ENCODE peak calls at places on chromosomes 11 and 22, in nine cellular contexts. X is HepG2; O is SK-N-SH treated with all-trans-retinoic acid at 6 μM for 48 hours; J is upper lobe of left lung; A is upper lobe of right lung; L is left colon; M is activated naive CD8-positive, alpha-beta T cell treated with anti-CD3 and anti-CD28 coated beads, Interleukin-2, amount 50 U/mL, for 24 hours; S is left lung; K is thoracic aorta. P is an unnamed sample.
A peak's percentile ranks its signal among the peaks of the same experiment; 100 is the strongest.

GRCh38 chr11:57777969-57778317 is 16.3 kb downstream of the CTNND1 start:
- ATAC-seq in X (peak; percentile 72), O (no peak), J (peak; percentile 3), A (no peak), L (peak; percentile 75), M (no peak), S (peak; percentile 12), K (no peak), P (peak; percentile 10)

GRCh38 chr22:25148149-25148691 is 51.4 kb upstream of the CRYBB3 start:
- ATAC-seq in X (peak; percentile 58), O (peak; percentile 77), J (peak; percentile 35), A (peak; percentile 71), L (peak; percentile 89), M (no peak), S (peak; percentile 59), K (no peak), P (peak; percentile 44)

GRCh38 chr22:33640900-33641299 is 279.4 kb downstream of the LARGE1 start:
- ATAC-seq in X (no peak), O (no peak), J (no peak), A (no peak), L (no peak), M (no peak), S (no peak), K (no peak), P (no peak)

GRCh38 chr11:61881397-61881796 is 9.9 kb downstream of the FADS3 start:
- ATAC-seq in X (no peak), O (no peak), J (no peak), A (no peak), L (no peak), M (no peak), S (no peak), K (no peak), P (peak; percentile 19)

GRCh38 chr22:20654343-20655208 is 119.3 kb upstream of the SERPIND1 start:
- ATAC-seq in X (no peak), O (no peak), J (peak; percentile 50), A (peak; percentile 94), L (no peak), M (no peak), S (peak; percentile 95), K (no peak), P (no peak)

GRCh38 chr11:66542362-66542761 is 3.5 kb downstream of the ZDHHC24 start:
- ATAC-seq in X (no peak), O (no peak), J (no peak), A (no peak), L (no peak), M (no peak), S (no peak), K (no peak), P (no peak)

GRCh38 chr11:9170450-9170849 is 79.1 kb upstream of the SCUBE2 start:
- ATAC-seq in X (no peak), O (peak; percentile 96), J (peak; percentile 48), A (no peak), L (no peak), M (no peak), S (peak; percentile 41), K (no peak), P (no peak)

GRCh38 chr11:95908826-95909225 is 15.1 kb downstream of the MTMR2 start:
- ATAC-seq in X (no peak), O (no peak), J (no peak), A (no peak), L (no peak), M (no peak), S (no peak), K (no peak), P (no peak)

GRCh38 chr11:19800162-19800561 is 87.5 kb downstream of the NAV2 start:
- ATAC-seq in X (no peak), O (peak; percentile 60), J (no peak), A (peak; percentile 32), L (no peak), M (no peak), S (peak; percentile 36), K (no peak), P (no peak)

GRCh38 chr22:50104149-50104548 is 14.3 kb downstream of the MOV10L1 start:
- ATAC-seq in X (no peak), O (peak; percentile 58), J (no peak), A (no peak), L (peak; percentile 43), M (no peak), S (no peak), K (no peak), P (no peak)

GRCh38 chr22:38315801-38316339 is 1.4 kb downstream of the CSNK1E start:
- ATAC-seq in X (no peak), O (no peak), J (no peak), A (no peak), L (no peak), M (no peak), S (no peak), K (no peak), P (no peak)

GRCh38 chr22:49181431-49181830 is 646.2 kb downstream of the BRD1 start:
- ATAC-seq in X (no peak), O (no peak), J (no peak), A (no peak), L (no peak), M (no peak), S (no peak), K (no peak), P (no peak)

GRCh38 chr11:76918941-76919386 is 58.2 kb downstream of the ACER3 start:
- ATAC-seq in X (peak; percentile 57), O (peak; percentile 90), J (peak; percentile 94), A (peak; percentile 84), L (peak; percentile 64), M (no peak), S (peak; percentile 91), K (peak; percentile 63), P (peak; percentile 61)

GRCh38 chr11:12778506-12778905 is 104.3 kb downstream of the TEAD1 start:
- ATAC-seq in X (no peak), O (no peak), J (no peak), A (no peak), L (no peak), M (no peak), S (peak; percentile 10), K (no peak), P (no peak)

GRCh38 chr11:44351006-44351660 is 41.2 kb upstream of the ALX4 start:
- ATAC-seq in X (no peak), O (no peak), J (no peak), A (no peak), L (no peak), M (no peak), S (no peak), K (no peak), P (no peak)

GRCh38 chr11:69382131-69383128 is 88.5 kb downstream of the MYEOV start:
- ATAC-seq in X (no peak), O (no peak), J (peak; percentile 73), A (peak; percentile 16), L (peak; percentile 75), M (no peak), S (peak; percentile 51), K (no peak), P (peak; percentile 51)

GRCh38 chr11:57479925-57480324 is 19.6 kb downstream of the RTN4RL2 start:
- ATAC-seq in X (peak; percentile 2), O (no peak), J (no peak), A (no peak), L (no peak), M (no peak), S (no peak), K (no peak), P (no peak)

GRCh38 chr22:39123811-39124668 is 27.0 kb downstream of the APOBEC3H start:
- ATAC-seq in X (peak; percentile 36), O (no peak), J (no peak), A (peak; percentile 65), L (no peak), M (no peak), S (peak; percentile 23), K (no peak), P (no peak)

GRCh38 chr22:44341431-44342346 is 28.9 kb upstream of the SHISAL1 start:
- ATAC-seq in X (no peak), O (peak; percentile 12), J (peak; percentile 49), A (peak; percentile 53), L (no peak), M (no peak), S (peak; percentile 80), K (no peak), P (peak; percentile 71)

GRCh38 chr22:17741866-17742527 is 32.3 kb downstream of the BID start:
- ATAC-seq in X (peak; percentile 40), O (peak; percentile 24), J (no peak), A (no peak), L (peak; percentile 15), M (no peak), S (no peak), K (no peak), P (no peak)

GRCh38 chr11:93529707-93530467 is 13.3 kb downstream of the SMCO4 start:
- ATAC-seq in X (peak; percentile 84), O (no peak), J (peak; percentile 54), A (peak; percentile 60), L (peak; percentile 8), M (peak; percentile 59), S (peak; percentile 63), K (no peak), P (peak; percentile 32)

GRCh38 chr11:107496011-107496410 is 38.4 kb upstream of the CWF19L2 start:
- ATAC-seq in X (no peak), O (peak; percentile 73), J (no peak), A (no peak), L (no peak), M (no peak), S (no peak), K (no peak), P (no peak)

GRCh38 chr11:118998822-118999221 is 884 bp downstream of the CENATAC start:
- ATAC-seq in X (peak; percentile 54), O (peak; percentile 60), J (peak; percentile 32), A (peak; percentile 50), L (no peak), M (no peak), S (peak; percentile 63), K (no peak), P (no peak)

GRCh38 chr11:75344761-75345454 is 6.6 kb downstream of the ARRB1 start:
- ATAC-seq in X (no peak), O (no peak), J (no peak), A (no peak), L (no peak), M (no peak), S (no peak), K (no peak), P (no peak)

GRCh38 chr11:61764606-61765260 is 12.3 kb downstream of the MYRF start:
- ATAC-seq in X (no peak), O (peak; percentile 29), J (no peak), A (peak; percentile 20), L (no peak), M (no peak), S (no peak), K (no peak), P (no peak)

GRCh38 chr11:90222152-90222458 is 744 bp downstream of the CHORDC1 start:
- ATAC-seq in X (peak; percentile 67), O (peak; percentile 58), J (peak; percentile 49), A (no peak), L (peak; percentile 10), M (peak; percentile 16), S (peak; percentile 38), K (peak; percentile 26), P (no peak)

GRCh38 chr22:33000342-33001280 is 57.6 kb downstream of the SYN3 start:
- ATAC-seq in X (peak; percentile 90), O (peak; percentile 83), J (peak; percentile 74), A (peak; percentile 66), L (peak; percentile 56), M (peak; percentile 46), S (peak; percentile 73), K (peak; percentile 63), P (peak; percentile 59)

GRCh38 chr11:27437824-27438594 is 34.6 kb downstream of the LGR4 start:
- ATAC-seq in X (peak; percentile 26), O (no peak), J (no peak), A (no peak), L (peak; percentile 66), M (no peak), S (no peak), K (no peak), P (no peak)

GRCh38 chr22:18035740-18036139 is 11.4 kb upstream of the MICAL3 start:
- ATAC-seq in X (peak; percentile 87), O (no peak), J (no peak), A (peak; percentile 57), L (peak; percentile 86), M (no peak), S (peak; percentile 31), K (no peak), P (no peak)

GRCh38 chr11:18368236-18368635 is 26.1 kb upstream of the LDHA start:
- ATAC-seq in X (no peak), O (peak; percentile 58), J (no peak), A (no peak), L (no peak), M (no peak), S (no peak), K (no peak), P (no peak)

GRCh38 chr11:131760191-131760951 is 390.0 kb downstream of the NTM start:
- ATAC-seq in X (no peak), O (no peak), J (peak; percentile 75), A (no peak), L (no peak), M (no peak), S (peak; percentile 70), K (no peak), P (no peak)